ENCODE peak calls at places on chromosomes 7 and 10, in ten cellular contexts. One of them, this sample, is unnamed.

GRCh38 chr7:135235841-135236240 is 2.2 kb downstream of the STRA8 start:
- DNase-seq in neural crest cell: no peak
- DNase-seq in Calu3: no peak
- DNase-seq in dorsolateral prefrontal cortex: no peak
- DNase-seq in spleen: no peak
- DNase-seq in A549: no peak
- DNase-seq in heart right ventricle: no peak
- DNase-seq in endothelial cell of umbilical vein: no peak
- DNase-seq in GM12864: no peak
- DNase-seq in nephron progenitor cell: no peak
- DNase-seq in this sample: no peak

GRCh38 chr10:33365871-33366411 is 31.5 kb upstream of the NRP1 start:
- DNase-seq in dorsolateral prefrontal cortex: no peak
- DNase-seq in Calu3: peak; percentile 60
- DNase-seq in spleen: no peak
- DNase-seq in neural crest cell: no peak
- DNase-seq in endothelial cell of umbilical vein: peak; percentile 90
- DNase-seq in nephron progenitor cell: no peak
- DNase-seq in heart right ventricle: no peak
- DNase-seq in A549: peak; percentile 21
- DNase-seq in GM12864: no peak
- DNase-seq in this sample: no peak

GRCh38 chr7:32915041-32915536 is 23.5 kb upstream of the KBTBD2 start:
- DNase-seq in nephron progenitor cell: no peak
- DNase-seq in dorsolateral prefrontal cortex: no peak
- DNase-seq in heart right ventricle: no peak
- DNase-seq in A549: no peak
- DNase-seq in Calu3: no peak
- DNase-seq in neural crest cell: no peak
- DNase-seq in GM12864: no peak
- DNase-seq in endothelial cell of umbilical vein: no peak
- DNase-seq in spleen: no peak
- DNase-seq in this sample: no peak

GRCh38 chr10:86110156-86110786 is 256.3 kb downstream of the GRID1 start:
- DNase-seq in neural crest cell: no peak
- DNase-seq in endothelial cell of umbilical vein: no peak
- DNase-seq in spleen: peak; percentile 42
- DNase-seq in nephron progenitor cell: no peak
- DNase-seq in GM12864: no peak
- DNase-seq in heart right ventricle: no peak
- DNase-seq in dorsolateral prefrontal cortex: no peak
- DNase-seq in Calu3: no peak
- DNase-seq in A549: no peak
- DNase-seq in this sample: no peak

GRCh38 chr7:95511716-95512260 is 26.0 kb downstream of the ASB4 start:
- DNase-seq in neural crest cell: peak; percentile 73
- DNase-seq in A549: peak; percentile 53
- DNase-seq in endothelial cell of umbilical vein: peak; percentile 65
- DNase-seq in nephron progenitor cell: peak; percentile 67
- DNase-seq in GM12864: peak; percentile 33
- DNase-seq in dorsolateral prefrontal cortex: peak; percentile 88
- DNase-seq in spleen: no peak
- DNase-seq in heart right ventricle: peak; percentile 71
- DNase-seq in Calu3: peak; percentile 53
- DNase-seq in this sample: peak; percentile 26

GRCh38 chr7:142379445-142379844 is 121.6 kb upstream of the PRSS58 start:
- DNase-seq in endothelial cell of umbilical vein: no peak
- DNase-seq in A549: no peak
- DNase-seq in heart right ventricle: no peak
- DNase-seq in dorsolateral prefrontal cortex: no peak
- DNase-seq in Calu3: no peak
- DNase-seq in GM12864: no peak
- DNase-seq in spleen: no peak
- DNase-seq in nephron progenitor cell: no peak
- DNase-seq in neural crest cell: no peak
- DNase-seq in this sample: no peak

GRCh38 chr10:13348216-13349017 is at the start of gene SEPHS1:
- DNase-seq in A549: peak; percentile 82
- DNase-seq in neural crest cell: peak; percentile 72
- DNase-seq in nephron progenitor cell: peak; percentile 76
- DNase-seq in dorsolateral prefrontal cortex: peak; percentile 59
- DNase-seq in spleen: peak; percentile 93
- DNase-seq in endothelial cell of umbilical vein: peak; percentile 62
- DNase-seq in heart right ventricle: peak; percentile 68
- DNase-seq in GM12864: peak; percentile 51
- DNase-seq in Calu3: peak; percentile 88
- DNase-seq in this sample: peak; percentile 94

GRCh38 chr7:2728309-2729042 is 40.5 kb downstream of the AMZ1 start:
- DNase-seq in Calu3: no peak
- DNase-seq in endothelial cell of umbilical vein: no peak
- DNase-seq in nephron progenitor cell: no peak
- DNase-seq in neural crest cell: no peak
- DNase-seq in dorsolateral prefrontal cortex: no peak
- DNase-seq in heart right ventricle: no peak
- DNase-seq in spleen: peak; percentile 78
- DNase-seq in GM12864: no peak
- DNase-seq in A549: no peak
- DNase-seq in this sample: no peak

GRCh38 chr10:114623155-114623554 is 34.9 kb downstream of the ABLIM1 start:
- DNase-seq in endothelial cell of umbilical vein: no peak
- DNase-seq in dorsolateral prefrontal cortex: no peak
- DNase-seq in spleen: no peak
- DNase-seq in A549: no peak
- DNase-seq in heart right ventricle: no peak
- DNase-seq in Calu3: no peak
- DNase-seq in GM12864: no peak
- DNase-seq in nephron progenitor cell: no peak
- DNase-seq in neural crest cell: no peak
- DNase-seq in this sample: no peak

GRCh38 chr10:80855348-80855971 is 317.8 kb downstream of the SH2D4B start:
- DNase-seq in A549: no peak
- DNase-seq in dorsolateral prefrontal cortex: no peak
- DNase-seq in heart right ventricle: peak; percentile 3
- DNase-seq in GM12864: no peak
- DNase-seq in neural crest cell: peak; percentile 41
- DNase-seq in endothelial cell of umbilical vein: no peak
- DNase-seq in nephron progenitor cell: peak; percentile 61
- DNase-seq in Calu3: peak; percentile 44
- DNase-seq in spleen: peak; percentile 60
- DNase-seq in this sample: peak; percentile 58

GRCh38 chr10:77436257-77436780 is 201.3 kb downstream of the KCNMA1 start:
- DNase-seq in neural crest cell: no peak
- DNase-seq in heart right ventricle: no peak
- DNase-seq in Calu3: no peak
- DNase-seq in nephron progenitor cell: no peak
- DNase-seq in A549: no peak
- DNase-seq in spleen: no peak
- DNase-seq in GM12864: no peak
- DNase-seq in endothelial cell of umbilical vein: no peak
- DNase-seq in dorsolateral prefrontal cortex: no peak
- DNase-seq in this sample: no peak

GRCh38 chr10:117472872-117473271 is 69.7 kb upstream of the EMX2 start:
- DNase-seq in neural crest cell: no peak
- DNase-seq in dorsolateral prefrontal cortex: no peak
- DNase-seq in A549: no peak
- DNase-seq in nephron progenitor cell: no peak
- DNase-seq in endothelial cell of umbilical vein: no peak
- DNase-seq in GM12864: no peak
- DNase-seq in Calu3: no peak
- DNase-seq in spleen: peak; percentile 10
- DNase-seq in heart right ventricle: no peak
- DNase-seq in this sample: no peak

GRCh38 chr10:1309969-1310789 is 254.0 kb downstream of the WDR37 start:
- DNase-seq in GM12864: no peak
- DNase-seq in heart right ventricle: no peak
- DNase-seq in endothelial cell of umbilical vein: no peak
- DNase-seq in nephron progenitor cell: no peak
- DNase-seq in neural crest cell: no peak
- DNase-seq in Calu3: no peak
- DNase-seq in A549: no peak
- DNase-seq in dorsolateral prefrontal cortex: no peak
- DNase-seq in spleen: no peak
- DNase-seq in this sample: no peak

GRCh38 chr7:64182036-64182790 is 24.8 kb upstream of the ZNF735 start:
- DNase-seq in spleen: no peak
- DNase-seq in dorsolateral prefrontal cortex: no peak
- DNase-seq in endothelial cell of umbilical vein: no peak
- DNase-seq in A549: no peak
- DNase-seq in neural crest cell: no peak
- DNase-seq in GM12864: no peak
- DNase-seq in nephron progenitor cell: no peak
- DNase-seq in Calu3: no peak
- DNase-seq in heart right ventricle: no peak
- DNase-seq in this sample: no peak

GRCh38 chr7:101625076-101625914 is 3.8 kb downstream of the MYL10 start:
- DNase-seq in neural crest cell: no peak
- DNase-seq in endothelial cell of umbilical vein: no peak
- DNase-seq in Calu3: no peak
- DNase-seq in heart right ventricle: no peak
- DNase-seq in dorsolateral prefrontal cortex: no peak
- DNase-seq in spleen: no peak
- DNase-seq in A549: no peak
- DNase-seq in GM12864: no peak
- DNase-seq in nephron progenitor cell: peak; percentile 36
- DNase-seq in this sample: no peak
- TF ChIP-seq CTCF in neural crest cell: no peak
- TF ChIP-seq CTCF in endothelial cell of umbilical vein: no peak
- TF ChIP-seq CTCF in Calu3: no peak
- TF ChIP-seq CTCF in heart right ventricle: no peak
- TF ChIP-seq CTCF in dorsolateral prefrontal cortex: no peak
- TF ChIP-seq CTCF in spleen: no peak
- TF ChIP-seq CTCF in A549: no peak
- TF ChIP-seq CTCF in GM12864: no peak
- TF ChIP-seq CTCF in nephron progenitor cell: no peak
- TF ChIP-seq CTCF in this sample: no peak

DNA sequence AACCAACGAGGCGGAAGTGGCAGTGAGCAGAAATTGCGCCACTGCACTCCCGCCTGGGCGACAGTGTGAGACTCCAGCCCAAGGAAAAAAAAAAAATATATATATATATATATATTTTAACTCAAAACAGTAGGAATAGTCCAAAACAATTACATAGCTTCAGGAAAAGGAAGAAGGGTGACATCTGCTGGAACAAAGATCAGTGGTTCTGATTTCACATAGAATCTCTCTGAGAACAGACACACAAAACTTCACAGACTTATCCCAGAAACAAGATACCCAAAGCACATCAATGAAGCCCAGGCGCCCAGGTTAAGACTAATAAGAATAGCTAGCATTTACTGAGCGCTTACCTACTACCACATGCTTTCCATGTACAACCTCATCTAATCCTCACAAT is 45.0 kb downstream of the DNMBP start:
- DNase-seq in nephron progenitor cell: no peak
- DNase-seq in heart right ventricle: no peak
- DNase-seq in Calu3: no peak
- DNase-seq in endothelial cell of umbilical vein: peak; percentile 74
- DNase-seq in spleen: no peak
- DNase-seq in GM12864: no peak
- DNase-seq in dorsolateral prefrontal cortex: no peak
- DNase-seq in A549: no peak
- DNase-seq in neural crest cell: no peak
- DNase-seq in this sample: no peak
- TF ChIP-seq CTCF in nephron progenitor cell: no peak
- TF ChIP-seq CTCF in heart right ventricle: no peak
- TF ChIP-seq CTCF in Calu3: no peak
- TF ChIP-seq CTCF in endothelial cell of umbilical vein: no peak
- TF ChIP-seq CTCF in spleen: no peak
- TF ChIP-seq CTCF in GM12864: no peak
- TF ChIP-seq CTCF in dorsolateral prefrontal cortex: no peak
- TF ChIP-seq CTCF in A549: peak; percentile 36
- TF ChIP-seq CTCF in neural crest cell: peak; percentile 22
- TF ChIP-seq CTCF in this sample: no peak

GRCh38 chr7:43944286-43944685 is 18.1 kb downstream of the UBE2D4 start:
- DNase-seq in heart right ventricle: no peak
- DNase-seq in Calu3: no peak
- DNase-seq in endothelial cell of umbilical vein: no peak
- DNase-seq in neural crest cell: no peak
- DNase-seq in spleen: no peak
- DNase-seq in nephron progenitor cell: no peak
- DNase-seq in dorsolateral prefrontal cortex: no peak
- DNase-seq in A549: no peak
- DNase-seq in GM12864: no peak
- DNase-seq in this sample: no peak

GRCh38 chr7:43937444-43937843 is 11.2 kb downstream of the UBE2D4 start:
- DNase-seq in Calu3: no peak
- DNase-seq in nephron progenitor cell: no peak
- DNase-seq in A549: no peak
- DNase-seq in dorsolateral prefrontal cortex: no peak
- DNase-seq in neural crest cell: no peak
- DNase-seq in spleen: no peak
- DNase-seq in heart right ventricle: no peak
- DNase-seq in endothelial cell of umbilical vein: peak; percentile 15
- DNase-seq in GM12864: no peak
- DNase-seq in this sample: no peak

GRCh38 chr7:43938892-43939482 is 12.8 kb downstream of the UBE2D4 start:
- DNase-seq in heart right ventricle: no peak
- DNase-seq in GM12864: no peak
- DNase-seq in spleen: no peak
- DNase-seq in Calu3: no peak
- DNase-seq in A549: no peak
- DNase-seq in endothelial cell of umbilical vein: no peak
- DNase-seq in dorsolateral prefrontal cortex: no peak
- DNase-seq in neural crest cell: no peak
- DNase-seq in nephron progenitor cell: no peak
- DNase-seq in this sample: no peak

GRCh38 chr7:43943702-43944187 is 17.5 kb downstream of the UBE2D4 start:
- DNase-seq in dorsolateral prefrontal cortex: no peak
- DNase-seq in Calu3: no peak
- DNase-seq in endothelial cell of umbilical vein: no peak
- DNase-seq in neural crest cell: no peak
- DNase-seq in spleen: no peak
- DNase-seq in GM12864: no peak
- DNase-seq in nephron progenitor cell: no peak
- DNase-seq in A549: no peak
- DNase-seq in heart right ventricle: no peak
- DNase-seq in this sample: no peak

GRCh38 chr7:43942997-43943701 is 16.9 kb downstream of the UBE2D4 start:
- DNase-seq in Calu3: peak; percentile 44
- DNase-seq in GM12864: no peak
- DNase-seq in dorsolateral prefrontal cortex: no peak
- DNase-seq in heart right ventricle: no peak
- DNase-seq in neural crest cell: no peak
- DNase-seq in spleen: no peak
- DNase-seq in A549: no peak
- DNase-seq in nephron progenitor cell: no peak
- DNase-seq in endothelial cell of umbilical vein: no peak
- DNase-seq in this sample: no peak
- TF ChIP-seq CTCF in Calu3: peak; percentile 37
- TF ChIP-seq CTCF in GM12864: peak; percentile 5
- TF ChIP-seq CTCF in dorsolateral prefrontal cortex: no peak
- TF ChIP-seq CTCF in heart right ventricle: no peak
- TF ChIP-seq CTCF in neural crest cell: no peak
- TF ChIP-seq CTCF in spleen: no peak
- TF ChIP-seq CTCF in A549: peak; percentile 17
- TF ChIP-seq CTCF in nephron progenitor cell: no peak
- TF ChIP-seq CTCF in endothelial cell of umbilical vein: no peak
- TF ChIP-seq CTCF in this sample: no peak

DNA sequence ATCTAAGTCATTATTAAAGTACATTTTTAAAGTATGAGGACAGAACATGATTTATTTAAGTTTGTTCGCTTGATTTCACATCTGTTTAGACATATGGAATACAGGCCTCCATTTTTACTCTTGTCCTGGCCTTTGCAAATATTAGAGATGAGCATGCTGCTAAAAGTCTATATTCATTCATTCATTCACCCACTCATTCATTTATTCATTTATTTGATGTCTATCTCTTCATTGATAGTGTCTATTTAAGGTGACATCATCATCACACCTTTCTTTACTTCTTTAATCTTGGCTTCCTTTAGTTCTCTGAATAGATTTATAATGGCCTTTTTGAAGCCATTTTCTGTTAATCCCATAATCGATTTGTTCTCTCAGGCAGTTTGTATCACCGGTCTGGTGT is 68.0 kb downstream of the THNSL1 start:
- DNase-seq in Calu3: no peak
- DNase-seq in A549: no peak
- DNase-seq in dorsolateral prefrontal cortex: no peak
- DNase-seq in neural crest cell: no peak
- DNase-seq in heart right ventricle: no peak
- DNase-seq in GM12864: no peak
- DNase-seq in nephron progenitor cell: no peak
- DNase-seq in spleen: no peak
- DNase-seq in endothelial cell of umbilical vein: no peak
- DNase-seq in this sample: no peak
- TF ChIP-seq CTCF in Calu3: no peak
- TF ChIP-seq CTCF in A549: no peak
- TF ChIP-seq CTCF in dorsolateral prefrontal cortex: no peak
- TF ChIP-seq CTCF in neural crest cell: no peak
- TF ChIP-seq CTCF in heart right ventricle: no peak
- TF ChIP-seq CTCF in GM12864: no peak
- TF ChIP-seq CTCF in nephron progenitor cell: no peak
- TF ChIP-seq CTCF in spleen: no peak
- TF ChIP-seq CTCF in endothelial cell of umbilical vein: no peak
- TF ChIP-seq CTCF in this sample: no peak

This sample was measured in GM13977.